ENCODE peak calls at places on chromosome 11, in four cellular contexts. One of them, this sample, is unnamed.

GRCh38 chr11:112231952-112232351 is 5.7 kb downstream of the PTS start:
- DNase-seq in suprapubic skin: no peak
- DNase-seq in sigmoid colon: no peak
- DNase-seq in tibial nerve: no peak
- DNase-seq in this sample: no peak

GRCh38 chr11:91981995-91982394 is 242.6 kb upstream of the FAT3 start:
- DNase-seq in tibial nerve: peak; percentile 13
- DNase-seq in sigmoid colon: peak; percentile 89
- DNase-seq in suprapubic skin: no peak
- DNase-seq in this sample: peak; percentile 33

GRCh38 chr11:57787920-57788716 is 26.5 kb downstream of the CTNND1 start:
- DNase-seq in sigmoid colon: no peak
- DNase-seq in tibial nerve: no peak
- DNase-seq in suprapubic skin: no peak
- DNase-seq in this sample: no peak

GRCh38 chr11:117071344-117071787 is 26.9 kb downstream of the SIK3 start:
- DNase-seq in tibial nerve: no peak
- DNase-seq in suprapubic skin: no peak
- DNase-seq in sigmoid colon: peak; percentile 86
- DNase-seq in this sample: peak; percentile 49

GRCh38 chr11:118171274-118172062 is 5.0 kb downstream of the SCN2B start:
- DNase-seq in suprapubic skin: peak; percentile 76
- DNase-seq in tibial nerve: peak; percentile 37
- DNase-seq in sigmoid colon: peak; percentile 85
- DNase-seq in this sample: peak; percentile 71

GRCh38 chr11:18699848-18700261 is 1.3 kb downstream of the TMEM86A start:
- DNase-seq in tibial nerve: no peak
- DNase-seq in sigmoid colon: peak; percentile 74
- DNase-seq in suprapubic skin: no peak
- DNase-seq in this sample: no peak

GRCh38 chr11:57978686-57979531 is 44.8 kb upstream of the OR9Q1 start:
- DNase-seq in sigmoid colon: no peak
- DNase-seq in suprapubic skin: no peak
- DNase-seq in tibial nerve: no peak
- DNase-seq in this sample: no peak

GRCh38 chr11:2511421-2512369 is 66.9 kb downstream of the KCNQ1 start:
- DNase-seq in suprapubic skin: peak; percentile 55
- DNase-seq in sigmoid colon: peak; percentile 68
- DNase-seq in tibial nerve: peak; percentile 13
- DNase-seq in this sample: peak; percentile 11

GRCh38 chr11:76801736-76802135 is 18.6 kb downstream of the TSKU start:
- DNase-seq in suprapubic skin: no peak
- DNase-seq in tibial nerve: no peak
- DNase-seq in sigmoid colon: no peak
- DNase-seq in this sample: no peak

GRCh38 chr11:45390407-45390806 is 104.3 kb upstream of the SYT13 start:
- DNase-seq in tibial nerve: no peak
- DNase-seq in sigmoid colon: no peak
- DNase-seq in suprapubic skin: no peak
- DNase-seq in this sample: no peak

GRCh38 chr11:97982512-97982911 is 1038.2 kb upstream of the CNTN5 start:
- DNase-seq in suprapubic skin: no peak
- DNase-seq in tibial nerve: no peak
- DNase-seq in sigmoid colon: no peak
- DNase-seq in this sample: no peak

GRCh38 chr11:126662055-126662790 is 306.7 kb downstream of the ST3GAL4 start:
- DNase-seq in sigmoid colon: no peak
- DNase-seq in tibial nerve: no peak
- DNase-seq in suprapubic skin: no peak
- DNase-seq in this sample: no peak

GRCh38 chr11:104332110-104332509 is 168.2 kb upstream of the PDGFD start:
- DNase-seq in sigmoid colon: no peak
- DNase-seq in tibial nerve: no peak
- DNase-seq in suprapubic skin: no peak
- DNase-seq in this sample: no peak

GRCh38 chr11:97506360-97506759 is 1116.5 kb downstream of the JRKL start:
- DNase-seq in sigmoid colon: no peak
- DNase-seq in suprapubic skin: no peak
- DNase-seq in tibial nerve: no peak
- DNase-seq in this sample: no peak

GRCh38 chr11:819943-820649 is 1.4 kb downstream of the PNPLA2 start:
- DNase-seq in sigmoid colon: peak; percentile 96
- DNase-seq in tibial nerve: peak; percentile 73
- DNase-seq in suprapubic skin: peak; percentile 95
- DNase-seq in this sample: peak; percentile 86

GRCh38 chr11:819129-819931 is 616 bp downstream of the PNPLA2 start:
- DNase-seq in tibial nerve: peak; percentile 92
- DNase-seq in suprapubic skin: peak; percentile 96
- DNase-seq in sigmoid colon: peak; percentile 97
- DNase-seq in this sample: peak; percentile 92

GRCh38 chr11:820655-821512 is 2.2 kb downstream of the PNPLA2 start:
- DNase-seq in sigmoid colon: peak; percentile 88
- DNase-seq in suprapubic skin: peak; percentile 90
- DNase-seq in tibial nerve: no peak
- DNase-seq in this sample: no peak

GRCh38 chr11:816433-816779 is 2.3 kb upstream of the PNPLA2 start:
- DNase-seq in suprapubic skin: no peak
- DNase-seq in tibial nerve: no peak
- DNase-seq in sigmoid colon: no peak
- DNase-seq in this sample: no peak

GRCh38 chr11:818396-819128 is at the start of gene PNPLA2:
- DNase-seq in sigmoid colon: no peak
- DNase-seq in suprapubic skin: no peak
- DNase-seq in tibial nerve: no peak
- DNase-seq in this sample: peak; percentile 68
- H3K4me3 ChIP-seq in sigmoid colon: peak within 1 kb of the TSS; percentile 96
- H3K4me3 ChIP-seq in suprapubic skin: peak within 1 kb of the TSS; percentile 95
- H3K4me3 ChIP-seq in tibial nerve: peak within 1 kb of the TSS; percentile 71
- H3K4me3 ChIP-seq in this sample: peak within 1 kb of the TSS; percentile 46

DNA sequence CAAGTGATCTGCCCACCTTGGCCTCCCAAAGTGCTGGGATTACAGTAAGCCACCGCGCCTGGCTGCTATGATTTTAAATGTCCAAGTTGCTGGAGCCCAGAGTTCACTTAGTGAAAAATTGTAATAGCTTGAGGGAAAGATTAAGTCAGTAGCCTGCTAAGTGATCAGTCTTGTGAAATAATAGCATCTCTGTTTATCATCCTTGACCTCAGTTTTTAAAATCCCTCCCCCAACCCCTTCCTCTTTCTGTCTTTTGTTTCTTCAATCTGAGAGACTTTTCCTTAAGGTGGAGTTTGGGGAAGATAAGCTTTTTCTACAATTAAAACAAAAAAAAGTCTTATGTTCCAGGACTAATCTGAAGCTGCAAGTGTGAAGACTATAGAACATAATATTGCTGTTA is 6.4 kb downstream of the HIPK3 start:
- DNase-seq in tibial nerve: no peak
- DNase-seq in sigmoid colon: no peak
- DNase-seq in suprapubic skin: no peak
- DNase-seq in this sample: no peak
- H3K4me1 ChIP-seq in tibial nerve: peaks cover 3% of the 10 kb centered on the region
- H3K4me1 ChIP-seq in sigmoid colon: no peaks in the 10 kb centered on the region
- H3K4me1 ChIP-seq in suprapubic skin: peaks cover 68% of the 10 kb centered on the region
- H3K4me1 ChIP-seq in this sample: peaks cover 20% of the 10 kb centered on the region

DNA sequence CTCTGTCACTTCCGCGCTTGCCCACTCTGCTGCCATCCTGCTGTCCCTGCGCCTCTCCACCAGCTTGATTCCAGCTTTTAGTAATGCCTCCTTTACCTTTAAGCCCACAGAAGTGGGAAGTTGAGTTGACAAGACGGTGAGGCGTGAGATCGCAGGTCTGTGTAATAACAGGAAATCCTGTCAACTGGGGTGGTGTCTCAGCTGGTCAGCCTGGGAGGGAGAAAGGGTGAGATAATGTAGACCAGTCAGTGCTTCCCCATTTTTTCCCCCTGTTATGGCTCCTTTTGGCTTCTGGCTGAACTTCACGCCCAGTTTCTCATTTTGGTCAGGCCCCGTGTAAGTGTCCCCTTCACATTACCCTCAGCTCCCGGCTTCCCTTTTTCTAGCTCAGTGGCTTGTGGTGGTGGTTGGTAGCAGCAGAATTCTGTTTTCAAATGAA is 98.9 kb downstream of the TRAF6 start:
- DNase-seq in sigmoid colon: no peak
- DNase-seq in suprapubic skin: no peak
- DNase-seq in tibial nerve: no peak
- DNase-seq in this sample: no peak
- H3K4me3 ChIP-seq in sigmoid colon: no peak overlapping the region
- H3K4me3 ChIP-seq in suprapubic skin: no peak overlapping the region
- H3K4me3 ChIP-seq in tibial nerve: no peak overlapping the region
- H3K4me3 ChIP-seq in this sample: no peak overlapping the region

GRCh38 chr11:20205807-20206206 is 45.5 kb upstream of the DBX1 start:
- DNase-seq in sigmoid colon: no peak
- DNase-seq in suprapubic skin: no peak
- DNase-seq in tibial nerve: no peak
- DNase-seq in this sample: no peak
- H3K4me1 ChIP-seq in sigmoid colon: no peaks in the 10 kb centered on the region
- H3K4me1 ChIP-seq in suprapubic skin: peaks cover 8% of the 10 kb centered on the region
- H3K4me1 ChIP-seq in tibial nerve: no peaks in the 10 kb centered on the region
- H3K4me1 ChIP-seq in this sample: no peaks in the 10 kb centered on the region

DNA sequence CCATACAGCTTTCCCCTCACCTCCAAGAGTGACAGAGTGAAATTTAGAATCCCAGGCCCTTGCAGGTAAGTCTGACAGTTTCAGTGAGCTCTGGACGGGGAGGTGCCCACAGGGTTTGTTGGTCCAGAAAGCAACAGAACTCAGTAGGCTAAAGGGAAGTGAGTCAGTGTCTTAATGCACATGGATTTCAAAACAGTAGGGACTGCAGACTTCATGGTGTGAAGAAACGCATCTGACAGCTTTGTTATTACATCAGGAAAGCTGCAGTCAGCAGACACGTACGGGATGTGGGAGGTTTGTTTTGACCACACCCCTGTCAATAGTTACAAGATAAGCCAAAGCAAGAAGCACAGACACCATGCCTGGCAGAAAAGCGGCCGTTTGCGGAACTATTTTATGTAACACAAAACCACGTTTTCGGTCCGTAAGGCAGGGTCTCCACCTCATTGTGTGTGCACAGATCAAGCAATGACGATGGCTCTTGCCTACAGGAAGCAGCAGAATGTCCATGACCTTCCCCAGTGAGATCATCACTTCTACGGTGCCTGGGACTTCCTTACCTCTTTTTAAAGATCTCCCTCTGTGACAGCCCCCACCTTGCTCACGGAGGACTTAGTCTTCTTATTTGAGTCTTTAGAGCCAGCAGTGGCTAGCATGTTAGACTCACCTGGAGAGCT is 58.1 kb upstream of the FTH1 start:
- DNase-seq in suprapubic skin: peak; percentile 92
- DNase-seq in sigmoid colon: peak; percentile 85
- DNase-seq in tibial nerve: peak; percentile 32
- DNase-seq in this sample: peak; percentile 63
- H3K4me3 ChIP-seq in suprapubic skin: no peak overlapping the region
- H3K4me3 ChIP-seq in sigmoid colon: no peak overlapping the region
- H3K4me3 ChIP-seq in tibial nerve: no peak overlapping the region
- H3K4me3 ChIP-seq in this sample: no peak overlapping the region

DNA sequence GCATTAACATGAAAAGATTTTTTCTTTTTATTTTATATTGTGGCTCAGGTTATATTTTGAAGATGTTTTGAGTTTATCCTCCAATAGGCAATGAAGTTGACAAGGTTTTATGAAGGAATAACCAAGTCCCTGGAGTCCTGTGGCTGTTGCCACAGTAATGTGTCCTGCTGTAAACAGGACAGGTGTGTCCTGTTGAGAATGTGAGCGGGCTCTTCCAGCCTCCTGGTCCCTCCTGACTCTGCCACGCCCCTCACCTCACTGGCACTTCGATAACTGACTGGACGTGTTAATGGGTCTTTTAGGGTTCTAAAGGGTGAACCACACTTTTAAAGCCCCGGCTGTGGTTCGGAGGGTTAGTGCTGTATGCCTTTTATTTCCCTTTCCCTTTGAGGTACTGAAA is 47.8 kb upstream of the OR4B1 start:
- DNase-seq in tibial nerve: no peak
- DNase-seq in suprapubic skin: no peak
- DNase-seq in sigmoid colon: no peak
- DNase-seq in this sample: no peak
- H3K4me1 ChIP-seq in tibial nerve: no peaks in the 10 kb centered on the region
- H3K4me1 ChIP-seq in suprapubic skin: peaks cover 5% of the 10 kb centered on the region
- H3K4me1 ChIP-seq in sigmoid colon: no peaks in the 10 kb centered on the region
- H3K4me1 ChIP-seq in this sample: no peaks in the 10 kb centered on the region

DNA sequence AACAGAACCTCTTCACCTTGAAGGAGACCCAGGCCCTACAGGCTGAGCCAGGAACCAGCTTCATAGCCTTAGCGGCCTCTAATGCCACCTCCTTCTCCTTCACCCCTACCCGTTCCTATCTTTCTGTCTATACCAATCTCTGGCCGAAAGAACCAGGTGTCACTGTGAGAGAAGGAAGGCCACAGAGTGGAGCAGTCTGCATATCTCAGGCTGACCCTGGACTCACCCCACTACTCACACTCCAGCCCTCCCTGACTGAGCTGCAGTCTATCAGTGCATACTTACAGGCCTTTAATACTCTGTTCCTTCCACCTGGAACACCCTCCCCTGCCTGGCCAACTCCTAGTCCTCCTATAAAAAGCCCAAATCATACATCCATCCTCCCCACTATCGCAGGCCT is 32.7 kb downstream of the ARAP1 start:
- DNase-seq in suprapubic skin: no peak
- DNase-seq in sigmoid colon: no peak
- DNase-seq in tibial nerve: no peak
- DNase-seq in this sample: no peak
- H3K4me3 ChIP-seq in suprapubic skin: peak overlapping the region; percentile 55
- H3K4me3 ChIP-seq in sigmoid colon: peak overlapping the region; percentile 82
- H3K4me3 ChIP-seq in tibial nerve: no peak overlapping the region
- H3K4me3 ChIP-seq in this sample: no peak overlapping the region

GRCh38 chr11:64241430-64242153 is 697 bp downstream of the FKBP2 start:
- DNase-seq in sigmoid colon: peak; percentile 100
- DNase-seq in tibial nerve: peak; percentile 99
- DNase-seq in suprapubic skin: peak; percentile 100
- DNase-seq in this sample: peak; percentile 100
- H3K4me1 ChIP-seq in sigmoid colon: no peaks in the 10 kb centered on the region
- H3K4me1 ChIP-seq in tibial nerve: no peaks in the 10 kb centered on the region
- H3K4me1 ChIP-seq in suprapubic skin: peaks cover 81% of the 10 kb centered on the region
- H3K4me1 ChIP-seq in this sample: peaks cover 10% of the 10 kb centered on the region

This sample was measured in uterus.